ENCODE peak calls at places on chromosome 18, in nine cellular contexts. V is right cardiac atrium; D is iris pigment epithelial cell; S is effector memory CD8-positive, alpha-beta T cell; Y is NAMALWA; O is nucleus accumbens; P is WTC11; N is RPMI7951; F is SHP77. G is an unnamed sample.

GRCh38 chr18:13619505-13620205 is 106.7 kb downstream of the FAM210A start:
- DNase-seq in V (no peak), D (no peak), S (no peak), Y (no peak), O (no peak), P (no peak), N (no peak), F (no peak), G (no peak)

GRCh38 chr18:49238433-49239042 is 221.9 kb downstream of the DYM start:
- DNase-seq in V (no peak), D (peak), S (no peak), Y (peak), O (no peak), P (no peak), N (peak), F (no peak), G (no peak)

GRCh38 chr18:58400337-58400885 is 228.5 kb downstream of the ALPK2 start:
- DNase-seq in V (no peak), D (peak), S (no peak), Y (no peak), O (no peak), P (no peak), N (no peak), F (no peak), G (no peak)

GRCh38 chr18:24027156-24027555 is 12.6 kb downstream of the TTC39C start:
- DNase-seq in V (peak), D (peak), S (no peak), Y (no peak), O (no peak), P (no peak), N (peak), F (no peak), G (peak)

GRCh38 chr18:44840053-44840826 is 159.6 kb downstream of the SETBP1 start:
- DNase-seq in V (no peak), D (no peak), S (no peak), Y (no peak), O (no peak), P (no peak), N (peak), F (no peak), G (no peak)

GRCh38 chr18:2894131-2894840 is 47.5 kb downstream of the EMILIN2 start:
- DNase-seq in V (peak), D (no peak), S (no peak), Y (no peak), O (no peak), P (no peak), N (no peak), F (no peak), G (no peak)

GRCh38 chr18:37334494-37335125 is 231.0 kb downstream of the CELF4 start:
- DNase-seq in V (no peak), D (peak), S (no peak), Y (no peak), O (no peak), P (no peak), N (peak), F (no peak), G (no peak)

GRCh38 chr18:49249523-49249922 is 210.9 kb downstream of the DYM start:
- DNase-seq in V (no peak), D (peak), S (no peak), Y (no peak), O (no peak), P (no peak), N (peak), F (no peak), G (no peak)

GRCh38 chr18:7958897-7959146 is 391.7 kb downstream of the PTPRM start:
- DNase-seq in V (no peak), D (no peak), S (no peak), Y (no peak), O (no peak), P (no peak), N (no peak), F (peak), G (no peak)

GRCh38 chr18:73153271-73153670 is 285.5 kb upstream of the NETO1 start:
- DNase-seq in V (no peak), D (peak), S (no peak), Y (no peak), O (no peak), P (no peak), N (peak), F (no peak), G (no peak)

GRCh38 chr18:10160251-10160650 is 246.4 kb downstream of the VAPA start:
- DNase-seq in V (no peak), D (no peak), S (no peak), Y (no peak), O (no peak), P (no peak), N (peak), F (no peak), G (no peak)

GRCh38 chr18:67428805-67429204 is 87.7 kb downstream of the DSEL start:
- DNase-seq in V (no peak), D (peak), S (no peak), Y (no peak), O (no peak), P (no peak), N (no peak), F (no peak), G (no peak)

GRCh38 chr18:12023375-12023774 is 42.1 kb downstream of the IMPA2 start:
- DNase-seq in V (no peak), D (no peak), S (no peak), Y (no peak), O (no peak), P (no peak), N (no peak), F (no peak), G (no peak)

GRCh38 chr18:75211002-75211621 is 515 bp downstream of the TSHZ1 start:
- DNase-seq in V (no peak), D (peak), S (peak), Y (peak), O (no peak), P (no peak), N (peak), F (no peak), G (peak)

GRCh38 chr18:79601234-79601633 is 78.4 kb upstream of the CTDP1 start:
- DNase-seq in V (no peak), D (no peak), S (no peak), Y (no peak), O (no peak), P (no peak), N (no peak), F (no peak), G (no peak)

GRCh38 chr18:79515944-79516351 is 120.2 kb downstream of the NFATC1 start:
- DNase-seq in V (no peak), D (no peak), S (no peak), Y (no peak), O (no peak), P (no peak), N (no peak), F (no peak), G (no peak)

GRCh38 chr18:68847219-68847860 is 49.5 kb downstream of the CCDC102B start:
- DNase-seq in V (no peak), D (peak), S (no peak), Y (peak), O (no peak), P (no peak), N (no peak), F (no peak), G (no peak)

G was measured in mucosa of descending colon.